ENCODE peak calls at places on chromosome 18, in six cellular contexts. F, B, Q, S, N and J are unnamed samples.

GRCh38 chr18:70553245-70553960 is 264.6 kb downstream of the SOCS6 start:
- DNase-seq in N (no peak), S (no peak), F (no peak), B (no peak), Q (no peak), J (no peak)

GRCh38 chr18:50424877-50425690 is 50.2 kb downstream of the SKA1 start:
- DNase-seq in Q (no peak), F (no peak), N (no peak), B (no peak), S (no peak), J (no peak)

GRCh38 chr18:58268849-58269248 is 224.8 kb downstream of the NEDD4L start:
- DNase-seq in Q (peak), S (peak), F (no peak), B (no peak), N (no peak), J (peak)

GRCh38 chr18:286515-287310 is 18.9 kb upstream of the THOC1 start:
- DNase-seq in Q (peak), F (no peak), B (no peak), S (no peak), N (no peak), J (peak)

GRCh38 chr18:60910534-60910933 is 422.7 kb upstream of the CDH20 start:
- DNase-seq in B (no peak), S (no peak), F (no peak), N (no peak), Q (no peak), J (no peak)

GRCh38 chr18:39184176-39184575 is 1618.6 kb upstream of the CELF4 start:
- DNase-seq in Q (no peak), N (no peak), S (no peak), B (no peak), F (no peak), J (no peak)

GRCh38 chr18:28766027-28766426 is 589.1 kb upstream of the CDH2 start:
- DNase-seq in B (no peak), N (no peak), S (no peak), Q (no peak), F (no peak), J (peak)

GRCh38 chr18:9103488-9103887 is 989 bp downstream of the NDUFV2 start:
- DNase-seq in F (no peak), Q (peak), S (no peak), N (no peak), B (no peak), J (peak)

GRCh38 chr18:58867281-58867961 is 2.7 kb downstream of the ZNF532 start:
- DNase-seq in F (no peak), S (no peak), N (no peak), B (peak), Q (peak), J (no peak)

GRCh38 chr18:49201464-49201863 is 250.7 kb upstream of the SMAD7 start:
- DNase-seq in F (no peak), Q (no peak), S (no peak), N (no peak), B (no peak), J (no peak)

GRCh38 chr18:49207373-49207772 is 253.1 kb downstream of the DYM start:
- DNase-seq in B (no peak), S (no peak), Q (peak), F (no peak), N (no peak), J (peak)

DNA sequence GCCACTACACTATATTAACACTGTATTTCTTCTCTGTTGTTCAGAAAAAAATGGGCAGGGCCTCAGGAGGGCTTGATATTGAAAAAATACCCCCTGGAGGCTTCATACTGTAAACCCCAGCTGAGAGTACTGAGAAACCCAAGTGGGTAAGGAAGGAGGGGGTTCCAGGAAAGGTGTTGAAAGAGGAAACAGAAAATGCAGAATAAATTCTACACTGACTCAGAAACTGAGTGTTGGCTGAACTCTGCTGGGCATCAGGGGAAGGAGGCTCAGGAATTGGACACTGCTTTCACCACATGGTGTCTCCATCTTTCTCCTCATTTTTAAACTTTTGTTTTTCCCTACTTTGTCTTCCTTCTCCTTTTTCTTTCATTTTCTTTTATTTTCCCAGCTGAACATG is 253.7 kb downstream of the DYM start:
- DNase-seq in Q (no peak), S (no peak), N (no peak), F (no peak), B (no peak), J (peak)
- TF ChIP-seq CTCF in Q (peak), S (no peak), N (no peak), F (no peak), B (no peak), J (peak)

DNA sequence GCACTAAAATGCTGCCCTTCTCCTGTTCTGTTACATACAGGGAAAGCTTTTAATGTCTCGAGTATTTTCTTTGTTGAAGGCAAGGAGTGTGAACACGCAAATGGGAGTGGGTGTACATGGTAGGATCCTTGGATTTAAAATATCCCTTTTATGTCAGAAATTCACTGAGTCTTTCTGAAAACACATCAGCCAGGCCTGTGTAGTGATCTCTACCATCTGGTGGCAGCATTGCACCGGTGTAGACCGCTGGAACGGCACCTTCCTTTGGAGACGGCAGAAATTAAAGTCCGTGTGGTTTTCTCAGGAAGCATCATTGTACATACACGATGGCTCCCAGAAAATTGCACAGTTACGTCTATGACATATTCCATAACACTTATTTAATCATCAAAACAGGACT is 515.8 kb downstream of the GALR1 start:
- DNase-seq in F (no peak), N (no peak), Q (peak), S (peak), B (peak), J (no peak)
- TF ChIP-seq CTCF in F (no peak), N (no peak), Q (peak), S (peak), B (no peak), J (peak)

GRCh38 chr18:35918564-35918963 is 53.9 kb upstream of the RMP24 start:
- DNase-seq in Q (no peak), N (no peak), B (no peak), S (no peak), F (no peak), J (no peak)

GRCh38 chr18:35915056-35915455 is 57.4 kb upstream of the RMP24 start:
- DNase-seq in S (no peak), F (no peak), Q (no peak), B (no peak), N (no peak), J (no peak)

GRCh38 chr18:35919179-35919578 is 53.3 kb upstream of the RMP24 start:
- DNase-seq in S (no peak), Q (no peak), B (no peak), N (no peak), F (no peak), J (no peak)

GRCh38 chr18:35920623-35921022 is 51.9 kb upstream of the RMP24 start:
- DNase-seq in N (no peak), Q (no peak), B (no peak), F (no peak), S (no peak), J (no peak)

GRCh38 chr18:35917043-35917442 is 55.4 kb upstream of the RMP24 start:
- DNase-seq in F (no peak), N (no peak), B (no peak), S (no peak), Q (peak), J (no peak)
- TF ChIP-seq CTCF in F (no peak), N (no peak), B (no peak), S (no peak), Q (peak), J (no peak)

DNA sequence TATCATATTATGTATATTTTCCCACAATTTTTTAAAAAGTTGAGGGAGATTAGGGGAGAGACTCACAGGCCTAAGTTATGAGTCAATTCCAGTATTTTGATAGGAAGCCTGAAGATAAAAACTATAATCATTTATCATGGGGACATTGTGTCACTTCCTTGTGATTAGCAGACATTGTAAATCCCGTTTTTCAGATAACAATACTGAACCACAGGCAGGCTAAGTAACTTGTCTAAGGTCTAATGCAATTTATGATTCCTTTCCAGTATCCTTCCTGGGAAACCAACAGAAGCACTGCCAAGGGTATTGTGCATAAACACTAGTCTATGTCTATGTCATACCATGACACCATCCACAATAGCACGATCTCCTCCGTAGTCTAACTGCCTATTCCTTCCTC is 235.2 kb upstream of the PIK3C3 start:
- DNase-seq in S (no peak), Q (no peak), F (no peak), N (no peak), B (no peak), J (no peak)
- TF ChIP-seq CTCF in S (no peak), Q (no peak), F (no peak), N (no peak), B (no peak), J (no peak)

DNA sequence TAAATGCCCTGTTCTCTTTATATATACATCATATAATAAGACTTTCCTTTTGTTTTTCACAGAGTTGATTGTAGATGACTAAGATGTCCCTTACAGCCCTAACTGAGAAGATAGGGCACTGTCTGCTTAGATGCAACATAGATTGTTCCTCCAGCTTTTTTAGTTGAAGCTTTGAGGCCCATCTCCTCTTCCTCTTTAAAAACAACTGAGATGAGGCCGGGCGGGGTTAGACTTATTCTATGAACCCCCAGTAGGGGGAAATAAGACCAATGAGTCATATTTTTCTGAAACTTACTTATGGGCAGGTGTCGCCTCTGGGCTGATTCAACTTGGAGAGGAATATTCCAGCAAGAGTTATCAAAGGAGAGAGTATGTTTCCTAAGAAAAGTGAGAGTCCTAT is 84.6 kb downstream of the FBXO15 start:
- DNase-seq in N (no peak), Q (peak), B (no peak), S (no peak), F (no peak), J (no peak)
- TF ChIP-seq CTCF in N (no peak), Q (no peak), B (no peak), S (no peak), F (no peak), J (peak)

GRCh38 chr18:21509062-21509461 is 91.4 kb downstream of the ESCO1 start:
- DNase-seq in S (no peak), N (no peak), Q (no peak), F (no peak), B (no peak), J (no peak)
- TF ChIP-seq CTCF in S (no peak), N (no peak), Q (no peak), F (no peak), B (no peak), J (peak)

DNA sequence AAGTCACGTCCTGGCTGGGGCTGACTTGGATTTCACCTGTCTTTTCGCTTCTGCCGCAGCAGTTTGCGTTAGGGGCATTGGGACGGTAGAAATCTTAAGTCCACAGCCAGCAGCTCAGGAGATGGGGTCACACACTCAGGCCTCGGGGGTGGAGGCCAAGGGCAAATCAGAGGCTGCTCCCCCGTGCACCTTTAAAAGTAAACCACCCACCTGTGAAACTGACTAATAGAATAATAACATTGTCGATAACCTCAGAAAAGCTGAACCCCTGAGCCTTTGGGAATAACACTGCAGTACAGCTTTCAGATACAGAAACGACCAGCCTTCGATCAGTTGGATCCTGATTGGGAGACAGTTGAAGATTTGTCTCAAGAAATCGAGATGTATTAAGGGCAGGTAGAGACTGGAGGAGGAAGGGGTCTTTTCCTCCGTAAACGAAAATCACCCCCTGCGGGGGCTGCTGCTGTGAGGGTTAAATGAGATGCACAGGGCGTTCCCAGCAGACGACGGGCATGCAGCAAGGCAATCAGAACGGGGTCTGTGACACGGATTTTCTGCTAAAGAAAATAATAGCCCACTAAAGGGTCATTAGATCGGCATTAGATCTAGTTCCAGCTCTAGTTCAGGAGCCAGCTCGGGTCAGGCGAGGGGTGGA is 16.4 kb upstream of the NFATC1 start:
- DNase-seq in S (no peak), B (no peak), N (no peak), Q (no peak), F (no peak), J (no peak)
- TF ChIP-seq CTCF in S (no peak), B (no peak), N (peak), Q (no peak), F (no peak), J (no peak)

DNA sequence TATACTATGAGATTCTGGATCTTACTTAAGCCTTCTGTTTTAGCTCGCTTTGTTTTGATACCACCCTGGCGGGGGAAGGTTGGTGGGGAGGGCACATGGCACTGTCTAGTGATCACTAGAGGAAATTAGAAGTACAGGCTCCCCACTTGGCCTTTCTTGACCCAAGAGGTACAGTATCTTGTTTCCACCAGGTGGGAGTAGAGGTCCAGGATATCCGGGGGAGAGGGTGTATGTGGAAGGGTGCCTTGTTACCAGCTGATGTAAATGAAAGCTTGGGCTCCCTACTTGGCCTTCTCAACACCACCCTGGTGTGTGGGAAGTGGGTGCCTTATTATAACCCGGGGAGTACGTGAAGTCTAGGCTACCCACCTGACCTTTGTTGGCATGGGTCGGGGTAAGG is 7.5 kb downstream of the GALNT1 start:
- DNase-seq in S (no peak), F (no peak), N (no peak), Q (no peak), B (peak), J (no peak)
- TF ChIP-seq CTCF in S (no peak), F (no peak), N (no peak), Q (no peak), B (peak), J (peak)

GRCh38 chr18:46053368-46054095 is 18.5 kb downstream of the PSTPIP2 start:
- DNase-seq in N (no peak), Q (no peak), F (no peak), S (no peak), B (no peak), J (peak)
- TF ChIP-seq CTCF in N (no peak), Q (no peak), F (no peak), S (no peak), B (no peak), J (no peak)

GRCh38 chr18:37980556-37980955 is 415.0 kb upstream of the CELF4 start:
- DNase-seq in B (no peak), F (no peak), Q (no peak), S (no peak), N (no peak), J (no peak)
- TF ChIP-seq CTCF in B (no peak), F (no peak), Q (no peak), S (no peak), N (no peak), J (no peak)